ENCODE peak calls at places on chromosomes 5 and 9, in seven cellular contexts. E, R, B, J, Q, F and M are unnamed samples.

GRCh38 chr5:662751-663435 is 30.3 kb downstream of the TPPP start:
- DNase-seq in E (no peak), R (no peak), B (no peak), J (no peak), Q (no peak), F (no peak), M (no peak)

GRCh38 chr9:131121346-131121745 is 4.0 kb upstream of the NUP214 start:
- DNase-seq in E (no peak), R (no peak), B (no peak), J (no peak), Q (no peak), F (no peak), M (no peak)

GRCh38 chr9:34084562-34084961 is 35.9 kb upstream of the UBAP2 start:
- DNase-seq in E (no peak), R (no peak), B (no peak), J (no peak), Q (no peak), F (no peak), M (no peak)

GRCh38 chr9:129319076-129319937 is 141.2 kb upstream of the IER5L start:
- DNase-seq in E (no peak), R (no peak), B (no peak), J (no peak), Q (no peak), F (no peak), M (peak)

GRCh38 chr9:77038281-77039036 is 19.0 kb downstream of the FOXB2 start:
- DNase-seq in E (no peak), R (no peak), B (no peak), J (no peak), Q (no peak), F (no peak), M (no peak)

GRCh38 chr5:105868038-105868775 is 1802.5 kb downstream of the EFNA5 start:
- DNase-seq in E (no peak), R (no peak), B (no peak), J (no peak), Q (no peak), F (no peak), M (no peak)

GRCh38 chr5:131324311-131324710 is 60.5 kb downstream of the CDC42SE2 start:
- DNase-seq in E (no peak), R (no peak), B (peak), J (no peak), Q (no peak), F (no peak), M (no peak)

GRCh38 chr9:15509931-15510788 is 610 bp downstream of the PSIP1 start:
- DNase-seq in E (no peak), R (peak), B (peak), J (peak), Q (peak), F (peak), M (peak)

GRCh38 chr5:179916523-179916922 is 8.8 kb upstream of the TBC1D9B start:
- DNase-seq in E (no peak), R (no peak), B (no peak), J (no peak), Q (no peak), F (no peak), M (no peak)

GRCh38 chr9:33799928-33800689 is 4.7 kb downstream of the PRSS3 start:
- DNase-seq in E (no peak), R (no peak), B (no peak), J (no peak), Q (no peak), F (no peak), M (no peak)

GRCh38 chr9:13615660-13616615 is 336.4 kb upstream of the MPDZ start:
- DNase-seq in E (no peak), R (no peak), B (no peak), J (no peak), Q (no peak), F (no peak), M (no peak)

GRCh38 chr5:96563816-96564215 is 98.4 kb upstream of the CAST start:
- DNase-seq in E (no peak), R (no peak), B (no peak), J (no peak), Q (no peak), F (no peak), M (no peak)

GRCh38 chr5:96565843-96566242 is 96.3 kb upstream of the CAST start:
- DNase-seq in E (peak), R (no peak), B (no peak), J (peak), Q (peak), F (no peak), M (no peak)

GRCh38 chr5:96567188-96567587 is 95.0 kb upstream of the CAST start:
- DNase-seq in E (peak), R (no peak), B (no peak), J (peak), Q (peak), F (no peak), M (no peak)

GRCh38 chr5:96569332-96569731 is 92.8 kb upstream of the CAST start:
- DNase-seq in E (no peak), R (no peak), B (no peak), J (no peak), Q (no peak), F (no peak), M (no peak)

DNA sequence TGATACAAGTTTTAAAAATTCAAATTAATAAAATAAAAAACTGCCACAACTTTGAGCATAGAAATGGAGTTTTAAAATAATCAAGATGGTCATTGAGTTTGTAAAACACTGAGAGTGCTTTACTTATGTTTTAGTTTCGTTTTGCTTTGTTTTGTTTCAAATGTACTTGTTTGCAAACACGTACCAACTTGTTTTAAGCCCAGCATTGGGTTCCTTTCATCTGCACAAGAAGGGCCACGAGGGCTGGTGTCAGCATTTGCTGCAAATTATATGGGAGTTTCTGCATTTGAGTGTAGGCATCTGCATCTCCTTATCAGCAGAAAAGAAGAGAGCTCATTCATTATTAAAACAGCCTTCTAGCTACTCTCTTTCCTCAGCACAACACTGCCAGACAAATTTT is 95.4 kb upstream of the CAST start:
- DNase-seq in E (no peak), R (no peak), B (no peak), J (no peak), Q (no peak), F (no peak), M (no peak)
- H2AK5ac ChIP-seq in E (peak), R (no peak), B (no peak), J (no peak), Q (no peak), F (no peak), M (no peak)

DNA sequence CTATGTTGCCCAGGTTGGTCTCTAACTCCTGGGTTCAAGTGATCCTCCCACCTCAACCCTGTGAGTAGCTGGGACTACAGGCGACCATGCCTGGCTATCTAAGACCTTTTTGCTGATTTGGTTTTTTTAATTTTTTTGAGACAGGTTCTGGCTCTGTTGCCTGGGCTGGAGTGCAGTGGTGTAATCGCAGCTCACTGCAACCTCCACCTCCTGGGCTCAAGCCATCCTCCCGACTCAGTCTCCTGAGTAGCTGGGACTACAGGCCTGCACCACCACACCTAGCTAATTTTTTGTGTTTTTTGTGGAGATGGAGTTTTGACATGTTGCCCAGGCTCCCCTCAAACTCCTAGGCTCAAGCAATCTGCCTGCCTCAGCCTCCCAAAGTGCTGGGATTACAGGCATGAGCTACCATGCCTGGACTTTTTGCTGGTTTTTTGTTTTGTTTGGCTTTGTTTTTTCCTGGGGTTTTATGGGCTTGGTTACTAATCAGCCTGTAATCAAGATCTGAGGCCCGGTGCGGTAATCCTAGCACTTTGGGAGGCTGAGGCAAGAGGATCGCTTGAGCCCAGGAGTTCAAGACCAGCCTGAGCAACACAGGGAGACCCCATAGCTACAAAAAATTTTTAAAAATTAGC is 3.6 kb downstream of the CYSTM1 start:
- DNase-seq in E (no peak), R (no peak), B (no peak), J (no peak), Q (no peak), F (no peak), M (no peak)
- H3K9ac ChIP-seq in E (no peak), R (no peak), B (no peak), J (no peak), Q (peak), F (no peak), M (no peak)

GRCh38 chr5:163912023-163912422 is 406.6 kb downstream of the MAT2B start:
- DNase-seq in E (no peak), R (no peak), B (no peak), J (no peak), Q (no peak), F (no peak), M (no peak)

GRCh38 chr5:163908253-163908652 is 402.8 kb downstream of the MAT2B start:
- DNase-seq in E (no peak), R (no peak), B (no peak), J (no peak), Q (no peak), F (no peak), M (no peak)

GRCh38 chr5:163914911-163915310 is 409.5 kb downstream of the MAT2B start:
- DNase-seq in E (no peak), R (peak), B (no peak), J (peak), Q (no peak), F (no peak), M (peak)

GRCh38 chr5:163913548-163913947 is 408.1 kb downstream of the MAT2B start:
- DNase-seq in E (peak), R (no peak), B (no peak), J (no peak), Q (no peak), F (no peak), M (no peak)

DNA sequence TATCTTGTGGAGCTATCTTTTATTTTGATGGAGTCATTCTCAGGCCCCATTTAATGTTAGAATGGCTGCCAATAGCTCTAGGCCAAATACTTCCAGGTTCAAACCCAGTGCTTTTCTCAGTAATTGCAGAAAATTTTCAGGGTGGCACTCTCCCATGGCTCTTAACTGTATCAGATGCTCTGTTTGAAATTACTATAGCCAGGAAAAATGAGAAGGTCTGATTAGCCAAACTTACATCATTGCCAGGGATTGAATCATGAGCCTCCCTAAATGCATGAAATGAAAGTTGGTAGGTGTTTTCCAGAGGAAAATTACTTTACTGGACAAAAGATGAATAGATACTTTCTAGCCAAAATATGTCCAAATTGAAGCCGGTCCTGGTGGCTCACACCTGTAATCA is 404.8 kb downstream of the MAT2B start:
- DNase-seq in E (peak), R (no peak), B (no peak), J (no peak), Q (no peak), F (no peak), M (no peak)
- H2AK5ac ChIP-seq in E (no peak), R (no peak), B (no peak), J (no peak), Q (no peak), F (no peak), M (no peak)

GRCh38 chr9:2023532-2023931 is 8.4 kb downstream of the SMARCA2 start:
- DNase-seq in E (no peak), R (no peak), B (no peak), J (no peak), Q (no peak), F (no peak), M (no peak)
- H3K9ac ChIP-seq in E (no peak), R (no peak), B (no peak), J (no peak), Q (no peak), F (no peak), M (no peak)

DNA sequence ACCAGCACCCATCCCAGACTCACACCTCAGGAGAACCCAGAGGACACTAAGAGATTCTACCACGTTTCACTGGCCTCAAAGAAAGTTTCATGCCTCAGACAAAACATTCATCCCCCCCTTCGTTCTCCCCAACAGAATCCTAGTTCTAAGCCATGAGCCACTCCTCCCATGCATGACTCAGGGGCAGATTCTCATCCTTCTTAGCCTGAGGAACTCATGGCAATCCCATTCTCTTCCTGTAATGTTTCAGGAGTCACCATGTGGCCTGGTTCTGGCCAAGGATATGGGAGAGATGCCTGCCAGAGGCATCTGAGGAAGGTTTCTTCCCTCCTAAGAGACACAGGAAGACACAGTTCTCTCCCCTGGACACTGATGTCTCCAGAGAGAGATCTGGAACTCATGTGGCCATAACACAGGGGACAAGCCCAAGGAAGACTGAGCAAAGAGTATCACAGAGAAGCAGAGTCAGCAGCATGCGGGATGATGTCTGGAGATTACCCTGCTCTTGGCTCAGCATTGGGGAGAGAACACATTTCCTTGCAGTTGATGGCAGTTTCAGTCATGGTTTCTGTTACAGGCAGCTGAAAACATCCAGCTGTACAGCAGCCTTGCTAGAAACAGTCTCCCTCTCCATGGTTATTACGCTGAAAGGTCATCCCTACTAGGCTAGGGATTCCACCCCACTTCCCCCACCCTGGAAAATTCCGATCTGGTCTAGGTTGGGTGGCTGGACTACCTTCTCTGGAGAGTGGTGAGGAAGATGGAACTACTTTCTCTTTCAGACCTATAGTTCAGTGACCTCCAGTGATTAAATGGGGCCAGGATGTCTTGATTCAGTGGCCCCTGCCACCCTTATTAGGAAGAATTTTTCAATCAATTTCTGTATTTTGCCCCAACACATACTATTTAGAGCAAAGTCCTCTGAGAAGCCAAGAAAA is 115.4 kb downstream of the ZNF608 start:
- DNase-seq in E (peak), R (no peak), B (no peak), J (no peak), Q (peak), F (no peak), M (no peak)
- H2AK5ac ChIP-seq in E (peak), R (peak), B (no peak), J (peak), Q (peak), F (no peak), M (no peak)

GRCh38 chr5:119273391-119273839 is 82.4 kb upstream of the TNFAIP8 start:
- DNase-seq in E (no peak), R (no peak), B (no peak), J (no peak), Q (no peak), F (no peak), M (no peak)
- H3K9ac ChIP-seq in E (no peak), R (no peak), B (no peak), J (no peak), Q (no peak), F (no peak), M (no peak)

DNA sequence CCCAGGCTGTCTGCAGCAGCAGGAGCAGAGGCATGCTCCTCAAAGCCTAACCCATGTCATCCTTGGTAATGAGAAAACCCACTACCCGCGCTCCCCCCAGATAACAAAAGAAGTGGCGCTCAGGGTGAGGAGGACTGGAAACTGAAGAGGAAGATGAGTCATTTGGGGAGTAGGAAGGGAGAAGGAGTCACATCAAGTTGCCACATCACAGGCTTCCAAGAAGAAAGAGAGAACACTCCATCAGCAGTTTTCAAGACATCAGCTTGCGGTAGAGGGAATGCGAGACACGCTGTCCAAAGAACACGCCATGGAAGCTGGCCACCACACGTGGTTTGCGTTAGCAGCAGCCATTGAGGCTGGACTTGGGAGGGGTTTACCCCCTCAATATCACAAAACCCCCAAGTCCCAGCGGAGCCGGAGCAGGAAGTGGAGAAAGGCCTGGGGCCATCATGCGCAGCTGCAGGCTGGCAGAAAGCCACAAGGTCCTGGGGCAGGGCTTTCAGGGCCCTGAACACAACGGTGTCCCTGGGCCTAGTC is 41.5 kb downstream of the SH3PXD2B start:
- DNase-seq in E (peak), R (peak), B (no peak), J (no peak), Q (peak), F (no peak), M (no peak)
- H2AK5ac ChIP-seq in E (peak), R (no peak), B (no peak), J (no peak), Q (no peak), F (no peak), M (no peak)

DNA sequence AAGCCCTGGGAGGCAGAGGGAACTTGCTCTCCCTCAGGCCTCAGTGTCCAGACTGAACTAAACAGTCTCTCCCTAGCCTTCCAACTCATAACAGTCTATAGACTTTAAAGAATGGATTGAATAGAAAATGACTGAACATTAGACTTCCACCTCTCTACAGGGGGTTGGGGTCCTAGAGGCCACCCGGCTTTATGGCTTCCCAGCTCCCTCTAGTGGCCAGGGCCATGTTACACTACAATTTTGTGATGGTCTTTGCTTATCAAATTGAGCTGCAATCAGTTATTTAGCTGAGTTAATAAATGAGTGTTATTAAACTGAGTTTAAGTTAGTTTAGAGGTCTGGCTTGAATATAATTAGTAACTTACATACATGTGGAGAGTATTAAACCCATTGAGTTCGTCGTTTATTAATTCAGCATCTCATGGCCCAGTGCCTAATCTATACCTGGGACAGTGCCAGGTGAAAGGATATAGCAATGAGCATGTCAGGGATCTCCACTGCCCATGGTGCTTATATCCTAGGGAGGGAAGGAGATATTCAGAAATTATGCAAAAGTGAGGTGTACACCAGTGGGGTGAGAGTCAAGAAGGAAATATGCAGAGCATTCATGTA is 105.2 kb downstream of the SH3TC2 start:
- DNase-seq in E (peak), R (no peak), B (peak), J (peak), Q (peak), F (peak), M (peak)
- H3K9ac ChIP-seq in E (no peak), R (no peak), B (no peak), J (no peak), Q (no peak), F (no peak), M (no peak)

GRCh38 chr5:35660451-35660850 is 42.8 kb downstream of the SPEF2 start:
- DNase-seq in E (no peak), R (no peak), B (no peak), J (no peak), Q (peak), F (no peak), M (no peak)
- H2AK5ac ChIP-seq in E (no peak), R (no peak), B (no peak), J (no peak), Q (no peak), F (no peak), M (no peak)

GRCh38 chr9:122819791-122820489 is 8.4 kb downstream of the PDCL start:
- DNase-seq in E (peak), R (no peak), B (no peak), J (no peak), Q (peak), F (no peak), M (no peak)

GRCh38 chr9:122821278-122821952 is 7.0 kb downstream of the PDCL start:
- DNase-seq in E (peak), R (no peak), B (no peak), J (no peak), Q (peak), F (no peak), M (no peak)

GRCh38 chr9:122822056-122822455 is 6.3 kb downstream of the PDCL start:
- DNase-seq in E (no peak), R (no peak), B (no peak), J (no peak), Q (no peak), F (no peak), M (no peak)

GRCh38 chr9:122820490-122820845 is 7.9 kb downstream of the PDCL start:
- DNase-seq in E (no peak), R (no peak), B (no peak), J (no peak), Q (no peak), F (no peak), M (no peak)

DNA sequence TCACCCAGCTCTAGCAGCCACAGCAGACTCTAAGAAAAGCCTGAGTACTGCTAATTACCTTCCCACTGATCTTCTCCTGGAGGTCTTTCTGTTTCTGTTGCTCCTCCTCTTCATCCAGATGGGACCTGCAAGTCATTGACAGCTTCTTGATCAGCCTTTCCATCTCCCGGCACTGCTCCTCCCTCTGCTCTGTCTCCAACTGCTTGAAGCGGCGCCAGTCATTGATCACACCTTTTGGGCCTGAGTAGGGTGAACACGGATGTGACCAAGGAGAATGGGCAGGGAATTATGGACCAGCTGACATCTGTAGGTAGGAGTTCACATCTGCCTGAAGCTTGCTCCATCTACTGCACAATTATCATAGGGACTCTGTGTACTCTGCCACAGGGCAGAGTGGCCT is 5.4 kb downstream of the PDCL start:
- DNase-seq in E (no peak), R (no peak), B (no peak), J (no peak), Q (no peak), F (no peak), M (no peak)
- H3K9ac ChIP-seq in E (no peak), R (no peak), B (no peak), J (no peak), Q (no peak), F (no peak), M (no peak)